ENCODE peak calls at places on chromosomes 3 and 15, in nine cellular contexts. D, C, S, G, M, F, N, J and X are unnamed samples.
A peak's percentile ranks its signal among the peaks of the same experiment; 100 is the strongest.

GRCh38 chr15:47293763-47294162 is 423.5 kb upstream of the SEMA6D start:
- DNase-seq in J (peak; percentile 81), M (no peak), G (no peak), C (peak; percentile 54), D (peak; percentile 95), S (peak; percentile 20), F (no peak), N (no peak), X (no peak)

GRCh38 chr15:99726333-99726732 is 6.9 kb downstream of the LYSMD4 start:
- DNase-seq in N (no peak), G (no peak), M (no peak), C (no peak), D (no peak), J (no peak), S (no peak), F (no peak), X (no peak)

GRCh38 chr15:51144021-51144532 is 49.4 kb upstream of the TNFAIP8L3 start:
- DNase-seq in N (no peak), D (peak; percentile 76), J (no peak), M (peak; percentile 73), F (no peak), C (no peak), S (no peak), G (no peak), X (no peak)

GRCh38 chr3:126932188-126932931 is 50.6 kb upstream of the PLXNA1 start:
- DNase-seq in M (no peak), D (peak; percentile 75), C (no peak), F (no peak), S (no peak), G (no peak), J (no peak), N (no peak), X (no peak)

GRCh38 chr15:82968066-82968465 is 15.5 kb upstream of the HOMER2 start:
- DNase-seq in S (no peak), N (no peak), G (peak; percentile 39), M (no peak), J (no peak), D (no peak), F (no peak), C (no peak), X (no peak)

GRCh38 chr3:194137314-194138097 is 1.6 kb downstream of the HES1 start:
- DNase-seq in C (peak; percentile 86), N (no peak), F (peak; percentile 34), J (peak; percentile 73), D (peak; percentile 68), S (peak; percentile 83), M (peak; percentile 76), G (peak; percentile 45), X (peak; percentile 68)

GRCh38 chr3:65905648-65906211 is 133.0 kb downstream of the MAGI1 start:
- DNase-seq in F (no peak), J (no peak), D (no peak), G (no peak), M (no peak), C (no peak), N (no peak), S (no peak), X (no peak)

GRCh38 chr3:70832811-70833509 is 520.5 kb upstream of the MDFIC2 start:
- DNase-seq in F (no peak), S (no peak), N (no peak), M (no peak), G (no peak), D (peak; percentile 52), J (no peak), C (no peak), X (no peak)

DNA sequence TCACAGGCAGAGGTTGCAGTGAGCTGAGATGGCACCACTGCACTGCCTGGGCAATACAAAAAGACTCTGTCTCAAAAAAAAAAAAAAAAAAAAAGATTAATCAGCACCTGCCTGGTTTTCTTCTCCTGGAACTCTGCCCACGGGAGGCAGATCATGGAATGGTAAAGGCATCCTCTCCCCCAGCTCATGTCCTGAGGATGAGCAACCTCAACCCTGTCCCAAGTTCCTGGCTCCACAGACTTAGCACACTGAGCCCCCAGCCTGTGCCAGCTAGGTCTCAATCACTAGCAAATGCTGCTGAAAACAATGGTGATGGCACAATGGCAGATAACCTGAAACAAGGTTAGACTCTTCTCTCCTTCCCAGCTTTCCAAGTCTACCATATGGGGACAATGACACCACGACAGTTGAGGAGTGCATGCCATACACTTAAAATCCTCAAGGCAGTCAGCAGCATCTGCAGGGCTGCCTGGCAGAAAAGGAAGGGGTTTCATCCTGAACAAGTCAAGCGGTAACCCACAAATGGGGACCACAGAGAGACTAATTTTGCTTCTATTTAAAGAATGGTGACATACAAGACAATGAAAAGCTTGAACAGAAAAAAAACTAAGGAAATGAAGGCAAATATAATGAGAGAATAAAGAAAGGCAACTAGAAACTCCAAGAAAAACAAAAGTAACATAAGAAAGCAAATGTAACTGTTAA is 4.8 kb downstream of the CLN6 start:
- DNase-seq in N (no peak), C (peak; percentile 51), J (no peak), D (no peak), M (no peak), G (peak; percentile 40), S (no peak), F (no peak), X (no peak)
- H3K4me3 ChIP-seq in N (no peak overlapping the region), C (no peak overlapping the region), J (no peak overlapping the region), D (no peak overlapping the region), M (no peak overlapping the region), G (no peak overlapping the region), S (no peak overlapping the region), F (no peak overlapping the region), X (no peak overlapping the region)

GRCh38 chr15:68583321-68583720 is 4.5 kb downstream of the CORO2B start:
- DNase-seq in C (no peak), F (no peak), M (no peak), S (no peak), N (no peak), D (no peak), J (no peak), G (no peak), X (no peak)

GRCh38 chr15:68585574-68586273 is 6.9 kb downstream of the CORO2B start:
- DNase-seq in J (no peak), F (no peak), S (no peak), C (no peak), N (no peak), D (no peak), G (no peak), M (no peak), X (no peak)

GRCh38 chr15:68582864-68583263 is 4.1 kb downstream of the CORO2B start:
- DNase-seq in J (no peak), M (no peak), N (no peak), C (no peak), S (no peak), D (no peak), F (no peak), G (no peak), X (no peak)

GRCh38 chr15:68584704-68585573 is 6.1 kb downstream of the CORO2B start:
- DNase-seq in J (no peak), S (no peak), C (no peak), N (no peak), M (no peak), G (no peak), F (no peak), D (no peak), X (no peak)

DNA sequence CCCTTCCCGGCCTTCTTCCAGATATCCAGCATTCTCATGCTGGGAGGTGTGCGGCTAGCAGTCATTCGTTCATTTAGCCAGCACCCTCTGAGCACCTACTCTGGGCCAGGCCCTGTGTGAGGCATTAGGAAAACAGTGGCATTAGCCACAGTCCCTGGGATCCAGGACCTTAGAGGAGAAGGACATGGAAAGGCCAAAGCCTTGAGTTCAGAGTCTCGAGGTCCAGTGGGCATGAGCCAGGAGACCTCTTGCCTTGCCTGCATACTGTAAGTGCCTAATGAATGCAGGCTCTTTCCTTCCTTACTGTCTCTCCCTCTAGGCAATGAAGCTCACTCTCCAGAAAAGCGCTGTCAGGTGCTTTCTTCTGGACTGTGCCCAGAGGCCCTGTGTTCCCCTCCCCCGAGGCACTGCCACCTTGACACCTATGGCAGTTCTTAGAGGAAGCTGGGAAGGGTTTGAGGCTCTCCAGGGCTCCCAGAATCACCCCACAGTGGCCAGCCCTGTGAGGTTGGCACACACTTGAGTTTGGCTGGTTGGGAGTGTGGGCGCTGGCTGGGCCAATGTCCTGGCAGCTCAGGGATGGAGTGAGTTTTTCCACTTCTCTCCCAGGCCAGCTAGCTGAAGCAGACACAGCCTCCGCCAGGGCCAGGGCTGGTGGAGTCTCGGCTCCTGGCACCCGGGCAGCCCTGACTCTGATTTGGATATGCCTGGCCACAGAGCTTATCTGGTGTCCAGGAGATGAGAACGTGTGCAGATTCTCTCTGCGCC is 5.3 kb downstream of the CORO2B start:
- DNase-seq in D (no peak), J (no peak), F (no peak), M (no peak), S (no peak), N (no peak), G (no peak), C (no peak), X (no peak)
- H3K27me3 ChIP-seq in D (no peaks in the 10 kb centered on the region), J (no peaks in the 10 kb centered on the region), F (no peaks in the 10 kb centered on the region), M (peaks cover 13% of the 10 kb centered on the region), S (no peaks in the 10 kb centered on the region), N (peaks cover 6% of the 10 kb centered on the region), G (peaks cover 19% of the 10 kb centered on the region), C (peaks cover 6% of the 10 kb centered on the region), X (no peaks in the 10 kb centered on the region)

DNA sequence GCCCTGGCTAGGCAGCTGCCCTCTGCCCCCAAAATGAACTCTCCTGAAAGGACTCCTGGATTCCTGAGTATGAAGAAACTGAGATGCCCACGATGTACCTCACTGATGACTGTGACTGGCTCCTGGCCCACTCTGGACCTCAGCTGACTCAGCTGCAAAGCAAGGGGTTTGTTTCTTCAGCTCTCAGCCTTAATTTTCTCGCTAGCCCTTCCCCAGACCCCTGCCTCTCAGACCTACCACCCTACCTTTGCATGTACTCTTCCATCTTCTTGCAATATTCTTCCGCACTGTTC is 5.2 kb upstream of the GNAI2 start:
- DNase-seq in J (no peak), C (no peak), G (no peak), F (no peak), S (no peak), D (peak; percentile 63), M (no peak), N (no peak), X (no peak)
- H3K4me3 ChIP-seq in J (no peak overlapping the region), C (no peak overlapping the region), G (no peak overlapping the region), F (no peak overlapping the region), S (no peak overlapping the region), D (no peak overlapping the region), M (no peak overlapping the region), N (no peak overlapping the region), X (no peak overlapping the region)

GRCh38 chr15:66249623-66250174 is 3.9 kb downstream of the MEGF11 start:
- DNase-seq in G (no peak), C (no peak), S (no peak), M (no peak), D (no peak), N (no peak), J (no peak), F (no peak), X (no peak)

GRCh38 chr15:66252411-66253295 is 897 bp downstream of the MEGF11 start:
- DNase-seq in S (peak; percentile 45), F (peak; percentile 28), M (peak; percentile 56), J (peak; percentile 45), G (peak; percentile 30), C (peak; percentile 66), D (no peak), N (no peak), X (peak; percentile 89)

GRCh38 chr15:66251790-66252355 is 1.7 kb downstream of the MEGF11 start:
- DNase-seq in N (no peak), S (no peak), M (no peak), J (no peak), C (no peak), F (no peak), D (no peak), G (no peak), X (peak; percentile 18)

GRCh38 chr15:66253296-66253642 is 281 bp downstream of the MEGF11 start:
- DNase-seq in F (no peak), C (no peak), S (no peak), G (no peak), J (no peak), N (no peak), M (no peak), D (no peak), X (no peak)

GRCh38 chr15:66251065-66251789 is 2.3 kb downstream of the MEGF11 start:
- DNase-seq in M (no peak), J (no peak), C (no peak), N (no peak), F (no peak), S (no peak), G (no peak), D (no peak), X (no peak)
- H3K27me3 ChIP-seq in M (peaks cover 54% of the 10 kb centered on the region), J (no peaks in the 10 kb centered on the region), C (peaks cover 22% of the 10 kb centered on the region), N (peaks cover 16% of the 10 kb centered on the region), F (peaks cover 3% of the 10 kb centered on the region), S (no peaks in the 10 kb centered on the region), G (peaks cover 68% of the 10 kb centered on the region), D (peaks cover 78% of the 10 kb centered on the region), X (peaks cover 84% of the 10 kb centered on the region)